ENCODE peak calls at places on chromosomes 5 and 9, in eight cellular contexts. T is astrocyte of the cerebellum, W is AG04449, F is tibial artery, K is A549, I is kidney, C is HFF-Myc, P is astrocyte of the spinal cord. S is an unnamed sample.

GRCh38 chr5:135027318-135027698 is 6.7 kb downstream of the PITX1 start:
- DNase-seq in I (peak), F (no peak), T (no peak), K (no peak), P (no peak), C (no peak), W (no peak), S (no peak)

GRCh38 chr5:65779643-65780042 is 57.6 kb downstream of the NLN start:
- DNase-seq in I (no peak), F (no peak), C (no peak), W (no peak), P (no peak), K (no peak), T (no peak), S (no peak)

GRCh38 chr5:180082633-180083420 is 11.3 kb upstream of the RNF130 start:
- DNase-seq in C (no peak), I (no peak), W (no peak), K (no peak), P (no peak), T (no peak), F (no peak), S (no peak)

GRCh38 chr5:170307575-170308465 is 10.2 kb upstream of the LCP2 start:
- DNase-seq in W (no peak), C (peak), K (peak), F (peak), I (peak), P (peak), T (no peak), S (peak)

GRCh38 chr5:171938358-171938757 is 68.1 kb downstream of the FBXW11 start:
- DNase-seq in I (no peak), T (no peak), W (no peak), P (no peak), K (no peak), F (no peak), C (no peak), S (no peak)

GRCh38 chr9:18059043-18059442 is 414.9 kb upstream of the ADAMTSL1 start:
- DNase-seq in I (no peak), F (no peak), T (no peak), P (no peak), W (no peak), C (no peak), K (no peak), S (no peak)

GRCh38 chr5:35087971-35088370 is 40.2 kb upstream of the AGXT2 start:
- DNase-seq in T (peak), K (no peak), P (peak), W (no peak), I (no peak), C (no peak), F (no peak), S (peak)

GRCh38 chr5:78065663-78066062 is 228.8 kb downstream of the AP3B1 start:
- DNase-seq in F (no peak), P (no peak), I (no peak), W (no peak), T (no peak), C (no peak), K (no peak), S (no peak)

GRCh38 chr5:43315262-43315661 is 2.0 kb upstream of the HMGCS1 start:
- DNase-seq in T (no peak), W (no peak), I (no peak), P (no peak), C (no peak), F (no peak), K (peak), S (peak)

GRCh38 chr9:110919609-110920008 is 118.7 kb downstream of the LPAR1 start:
- DNase-seq in I (no peak), W (no peak), T (no peak), F (no peak), P (peak), C (peak), K (peak), S (peak)

GRCh38 chr9:132794730-132795380 is 83.2 kb downstream of the AK8 start:
- DNase-seq in W (no peak), T (no peak), I (no peak), C (no peak), P (no peak), K (no peak), F (no peak), S (no peak)

GRCh38 chr9:93107825-93108161 is 11.8 kb downstream of the CARD19 start:
- DNase-seq in I (peak), C (no peak), P (no peak), W (no peak), F (no peak), K (no peak), T (no peak), S (no peak)

GRCh38 chr5:125470503-125470902 is 724.1 kb upstream of the ZNF608 start:
- DNase-seq in T (no peak), P (no peak), F (no peak), K (no peak), I (no peak), W (no peak), C (no peak), S (no peak)

GRCh38 chr9:107137495-107138202 is 145.4 kb upstream of the RAD23B start:
- DNase-seq in C (peak), W (no peak), T (peak), F (no peak), P (peak), I (no peak), K (peak), S (no peak)

GRCh38 chr9:117643288-117643654 is 60.9 kb upstream of the TLR4 start:
- DNase-seq in K (no peak), I (no peak), T (no peak), F (no peak), P (no peak), C (no peak), W (no peak), S (no peak)

GRCh38 chr9:133353548-133353947 is 2.7 kb downstream of the SURF1 start:
- DNase-seq in K (no peak), P (no peak), T (no peak), F (no peak), W (no peak), C (no peak), I (peak), S (no peak)

GRCh38 chr9:23826120-23826629 is at the start of gene ELAVL2:
- DNase-seq in K (peak), T (peak), P (peak), C (peak), W (peak), F (peak), I (peak), S (peak)

GRCh38 chr5:16574789-16575785 is 41.7 kb downstream of the RETREG1 start:
- DNase-seq in C (no peak), T (peak), I (no peak), F (peak), P (peak), W (peak), K (no peak), S (no peak)

GRCh38 chr5:82748688-82749091 is 328.5 kb downstream of the TMEM167A start:
- DNase-seq in T (no peak), K (no peak), I (no peak), F (no peak), P (peak), C (no peak), W (no peak), S (no peak)

GRCh38 chr5:91641730-91642350 is 258.7 kb upstream of the ARRDC3 start:
- DNase-seq in K (peak), P (peak), I (no peak), W (no peak), F (no peak), T (peak), C (peak), S (no peak)

GRCh38 chr5:32312194-32312681 is 501 bp downstream of the MTMR12 start:
- DNase-seq in I (peak), K (peak), W (no peak), T (peak), P (peak), F (peak), C (no peak), S (no peak)

GRCh38 chr9:121529237-121529987 is 29.8 kb upstream of the GGTA1 start:
- DNase-seq in P (peak), T (peak), C (peak), K (no peak), I (peak), W (peak), F (peak), S (peak)

GRCh38 chr9:121405899-121406298 is 35.8 kb upstream of the STOM start:
- DNase-seq in C (no peak), F (no peak), P (no peak), W (no peak), I (no peak), T (no peak), K (no peak), S (no peak)

GRCh38 chr5:131008329-131008728 is 156.7 kb downstream of the HINT1 start:
- DNase-seq in I (no peak), K (no peak), C (no peak), P (no peak), T (no peak), F (no peak), W (no peak), S (no peak)

GRCh38 chr9:90546200-90546599 is 96.4 kb downstream of the DIRAS2 start:
- DNase-seq in T (peak), C (peak), I (no peak), P (peak), K (no peak), W (peak), F (no peak), S (peak)

GRCh38 chr9:87122947-87123685 is 175.8 kb upstream of the GAS1 start:
- DNase-seq in W (peak), C (peak), K (no peak), T (no peak), F (no peak), I (no peak), P (peak), S (no peak)

GRCh38 chr5:39177629-39177959 is 41.8 kb downstream of the FYB1 start:
- DNase-seq in K (no peak), T (no peak), W (no peak), P (no peak), C (no peak), I (no peak), F (no peak), S (no peak)

GRCh38 chr5:38650540-38651275 is 94.3 kb upstream of the LIFR start:
- DNase-seq in P (peak), C (peak), I (no peak), W (no peak), T (no peak), F (no peak), K (no peak), S (no peak)

GRCh38 chr5:37906416-37906815 is 66.6 kb upstream of the GDNF start:
- DNase-seq in F (no peak), K (no peak), W (no peak), T (no peak), P (no peak), I (no peak), C (no peak), S (no peak)

GRCh38 chr5:135993894-135994514 is 34.8 kb upstream of the TGFBI start:
- DNase-seq in K (no peak), F (no peak), I (no peak), C (peak), T (no peak), W (no peak), P (peak), S (no peak)

GRCh38 chr5:150836703-150837102 is 9.6 kb upstream of the IRGM start:
- DNase-seq in C (no peak), W (no peak), F (no peak), I (no peak), T (no peak), K (no peak), P (no peak), S (no peak)

GRCh38 chr5:1637639-1638481 is 114.1 kb upstream of the LPCAT1 start:
- DNase-seq in C (no peak), W (no peak), T (no peak), I (no peak), K (no peak), P (no peak), F (no peak), S (no peak)

GRCh38 chr9:136018257-136019031 is 57.3 kb upstream of the UBAC1 start:
- DNase-seq in I (peak), W (no peak), P (no peak), F (peak), K (no peak), C (no peak), T (no peak), S (no peak)

DNA sequence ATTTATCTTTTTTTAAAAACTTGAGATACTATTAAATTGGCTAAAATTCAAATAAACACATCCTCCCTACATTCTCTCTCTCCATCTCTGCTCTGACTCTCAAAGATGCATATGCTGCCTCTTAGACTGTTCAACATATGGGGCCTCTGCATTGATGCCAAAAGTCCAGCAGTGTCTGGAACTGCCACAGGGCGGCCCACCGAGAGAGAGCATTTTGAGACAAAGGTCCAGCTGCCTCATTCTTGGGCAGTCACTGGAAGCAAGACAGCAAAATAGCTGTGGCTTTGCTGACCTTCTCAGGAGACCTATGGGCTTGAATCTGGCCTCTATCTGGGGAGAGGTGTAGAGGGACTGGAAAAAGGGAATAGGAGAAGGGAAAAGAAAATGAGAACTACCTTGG is 12.9 kb upstream of the TSSK1B start:
- DNase-seq in C (no peak), K (peak), F (no peak), W (no peak), P (peak), T (no peak), I (no peak), S (no peak)
- TF ChIP-seq CTCF in C (no peak), K (no peak), F (no peak), W (peak), P (peak), T (peak), I (no peak), S (no peak)

GRCh38 chr5:3596261-3596825 is 711 bp downstream of the IRX1 start:
- DNase-seq in I (no peak), P (peak), C (no peak), K (no peak), F (no peak), W (no peak), T (no peak), S (no peak)
- H3K4me3 ChIP-seq in I (peak), P (peak), C (peak), K (no peak), F (peak), W (peak), T (peak), S (peak)

GRCh38 chr5:104345513-104345823 is 782.9 kb upstream of the NUDT12 start:
- DNase-seq in F (no peak), C (no peak), W (no peak), I (no peak), K (no peak), T (no peak), P (no peak), S (no peak)

GRCh38 chr5:104352954-104353353 is 790.4 kb upstream of the NUDT12 start:
- DNase-seq in K (no peak), T (no peak), P (no peak), W (no peak), F (no peak), I (no peak), C (no peak), S (no peak)

GRCh38 chr5:104344809-104345512 is 782.4 kb upstream of the NUDT12 start:
- DNase-seq in F (no peak), I (no peak), T (peak), P (peak), W (no peak), K (no peak), C (no peak), S (no peak)

GRCh38 chr5:104347119-104347708 is 784.6 kb upstream of the NUDT12 start:
- DNase-seq in F (no peak), I (no peak), K (no peak), T (peak), C (peak), P (peak), W (no peak), S (no peak)
- TF ChIP-seq CTCF in F (no peak), I (no peak), K (peak), T (peak), C (no peak), P (peak), W (no peak), S (peak)

DNA sequence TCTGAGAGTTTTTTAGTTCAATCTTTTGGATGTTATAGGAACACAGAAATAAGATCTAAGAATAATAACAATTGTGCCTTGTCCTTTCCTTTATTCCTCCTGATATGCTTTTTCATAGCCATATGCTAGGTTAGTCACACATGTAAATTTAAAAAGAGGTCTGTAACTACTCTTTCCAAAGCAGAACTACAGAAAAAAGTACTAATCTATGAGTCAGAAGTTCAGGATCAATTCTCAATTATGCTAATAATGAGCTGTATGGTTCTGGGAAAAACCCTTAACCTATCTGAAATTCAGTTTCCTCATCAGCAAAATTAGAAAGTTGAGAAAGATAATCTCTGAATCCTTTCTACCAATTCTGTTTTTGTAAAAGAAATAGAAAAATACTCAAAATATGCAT is 44.4 kb downstream of the ANKRD31 start:
- DNase-seq in I (no peak), K (no peak), T (no peak), C (no peak), W (no peak), P (no peak), F (no peak), S (no peak)
- H3K4me3 ChIP-seq in I (no peak), K (no peak), T (no peak), C (no peak), W (no peak), P (no peak), F (no peak), S (no peak)

GRCh38 chr9:88460583-88461332 is 72.5 kb downstream of the SPIN1 start:
- DNase-seq in W (no peak), T (no peak), F (no peak), P (no peak), K (no peak), C (no peak), I (no peak), S (no peak)

GRCh38 chr9:88462191-88462590 is 72.8 kb upstream of the NXNL2 start:
- DNase-seq in W (no peak), K (no peak), F (no peak), C (no peak), I (no peak), T (no peak), P (peak), S (no peak)

DNA sequence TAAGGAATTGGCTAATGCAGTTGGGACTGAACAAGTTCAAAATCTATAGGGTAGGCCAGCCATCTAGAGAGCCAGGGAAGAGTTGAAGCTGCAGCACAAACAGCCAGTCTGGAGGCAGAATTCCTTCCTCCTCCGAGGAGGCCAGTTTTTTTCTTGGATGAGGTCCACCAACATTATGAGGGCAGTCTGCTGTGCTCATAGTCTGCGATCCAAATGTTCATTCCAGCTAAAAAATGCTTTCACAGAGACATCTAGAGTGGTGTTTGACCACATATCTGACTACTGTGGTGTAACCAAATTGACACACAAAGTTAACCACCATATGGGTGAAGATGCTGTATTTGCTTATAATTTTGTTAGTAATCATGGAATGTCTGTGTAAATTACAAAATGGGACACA is 70.5 kb downstream of the SPIN1 start:
- DNase-seq in K (no peak), W (peak), F (no peak), C (peak), P (peak), I (no peak), T (peak), S (no peak)
- TF ChIP-seq CTCF in K (no peak), W (no peak), F (no peak), C (no peak), P (no peak), I (no peak), T (no peak), S (no peak)